ENCODE peak calls at places on chromosomes 5 and 9, in seven cellular contexts. A is GM23338; Y is foreskin fibroblast; I is activated CD4-positive, CD25-positive, alpha-beta regulatory T cell; X is left colon; V is effector CD4-positive, alpha-beta T cell; D is GM20000. Z is an unnamed sample.

GRCh38 chr5:139966856-139967255 is 76.2 kb downstream of the NRG2 start:
- DNase-seq in D (no peak), X (no peak), A (no peak), I (no peak), V (no peak), Y (no peak), Z (no peak)

GRCh38 chr5:124746252-124746915 is at the start of gene ZNF608:
- DNase-seq in V (no peak), Y (peak), A (peak), I (no peak), X (peak), D (no peak), Z (no peak)

GRCh38 chr5:96074460-96075254 is 113.0 kb upstream of the ELL2 start:
- DNase-seq in A (no peak), V (no peak), D (no peak), I (no peak), X (no peak), Y (no peak), Z (no peak)

GRCh38 chr5:146710348-146710747 is 168.2 kb downstream of the PPP2R2B start:
- DNase-seq in Y (no peak), A (no peak), V (no peak), I (no peak), D (no peak), X (no peak), Z (no peak)

GRCh38 chr9:97501972-97502221 is 431 bp downstream of the TMOD1 start:
- DNase-seq in Y (no peak), D (no peak), V (no peak), A (peak), X (no peak), I (no peak), Z (no peak)

GRCh38 chr5:35857606-35858205 is 1.0 kb downstream of the IL7R start:
- DNase-seq in I (no peak), Y (peak), X (no peak), D (no peak), V (no peak), A (no peak), Z (no peak)

GRCh38 chr9:120390637-120391190 is 189.3 kb downstream of the CDK5RAP2 start:
- DNase-seq in V (no peak), D (no peak), I (no peak), Y (no peak), A (no peak), X (no peak), Z (no peak)

GRCh38 chr5:82534891-82535395 is 256.8 kb upstream of the RPS23 start:
- DNase-seq in I (no peak), X (no peak), Y (no peak), D (no peak), A (no peak), V (no peak), Z (no peak)

GRCh38 chr9:82957526-82958379 is 105.2 kb downstream of the RASEF start:
- DNase-seq in D (no peak), X (no peak), Y (no peak), A (no peak), V (no peak), I (no peak), Z (no peak)

GRCh38 chr9:127980056-127980705 is 608 bp downstream of the EEIG1 start:
- DNase-seq in V (peak), X (peak), I (no peak), D (peak), Y (no peak), A (peak), Z (no peak)

GRCh38 chr5:150487199-150488061 is 20.5 kb upstream of the NDST1 start:
- DNase-seq in D (peak), V (no peak), A (no peak), Y (peak), X (peak), I (no peak), Z (no peak)